ENCODE peak calls at places on chromosome 20, in nine cellular contexts. One of them, this sample, is unnamed.

GRCh38 chr20:44805991-44806729 is 4.2 kb downstream of the RIMS4 start:
- DNase-seq in fibroblast of lung: peak; percentile 93
- DNase-seq in GM06990: no peak
- DNase-seq in H7: peak; percentile 91
- DNase-seq in ovary: peak; percentile 69
- DNase-seq in aorta: peak; percentile 84
- DNase-seq in heart left ventricle: peak; percentile 26
- DNase-seq in right cardiac atrium: peak; percentile 82
- DNase-seq in spleen: no peak
- DNase-seq in this sample: peak; percentile 48

GRCh38 chr20:25059866-25060465 is 2.0 kb upstream of the ACSS1 start:
- DNase-seq in fibroblast of lung: no peak
- DNase-seq in GM06990: no peak
- DNase-seq in H7: no peak
- DNase-seq in ovary: no peak
- DNase-seq in aorta: no peak
- DNase-seq in heart left ventricle: peak; percentile 22
- DNase-seq in right cardiac atrium: no peak
- DNase-seq in spleen: peak; percentile 75
- DNase-seq in this sample: no peak

GRCh38 chr20:6746901-6747609 is 20.4 kb upstream of the BMP2 start:
- DNase-seq in fibroblast of lung: no peak
- DNase-seq in GM06990: no peak
- DNase-seq in H7: no peak
- DNase-seq in ovary: no peak
- DNase-seq in aorta: no peak
- DNase-seq in heart left ventricle: no peak
- DNase-seq in right cardiac atrium: no peak
- DNase-seq in spleen: no peak
- DNase-seq in this sample: no peak

GRCh38 chr20:22584630-22584921 is 204 bp upstream of the FOXA2 start:
- DNase-seq in fibroblast of lung: no peak
- DNase-seq in GM06990: no peak
- DNase-seq in H7: peak; percentile 91
- DNase-seq in ovary: no peak
- DNase-seq in aorta: no peak
- DNase-seq in heart left ventricle: no peak
- DNase-seq in right cardiac atrium: no peak
- DNase-seq in spleen: no peak
- DNase-seq in this sample: peak; percentile 94

GRCh38 chr20:34843421-34843820 is 18.0 kb upstream of the NCOA6 start:
- DNase-seq in fibroblast of lung: no peak
- DNase-seq in GM06990: no peak
- DNase-seq in H7: no peak
- DNase-seq in ovary: no peak
- DNase-seq in aorta: no peak
- DNase-seq in heart left ventricle: no peak
- DNase-seq in right cardiac atrium: no peak
- DNase-seq in spleen: no peak
- DNase-seq in this sample: no peak

GRCh38 chr20:11429889-11430580 is 487.7 kb upstream of the BTBD3 start:
- DNase-seq in fibroblast of lung: no peak
- DNase-seq in GM06990: no peak
- DNase-seq in H7: no peak
- DNase-seq in ovary: no peak
- DNase-seq in aorta: no peak
- DNase-seq in heart left ventricle: no peak
- DNase-seq in right cardiac atrium: no peak
- DNase-seq in spleen: no peak
- DNase-seq in this sample: no peak

GRCh38 chr20:10660661-10661060 is 13.1 kb downstream of the JAG1 start:
- DNase-seq in fibroblast of lung: no peak
- DNase-seq in GM06990: no peak
- DNase-seq in H7: no peak
- DNase-seq in ovary: no peak
- DNase-seq in aorta: no peak
- DNase-seq in heart left ventricle: no peak
- DNase-seq in right cardiac atrium: no peak
- DNase-seq in spleen: no peak
- DNase-seq in this sample: no peak

GRCh38 chr20:24784607-24785006 is 164.5 kb upstream of the CST7 start:
- DNase-seq in fibroblast of lung: no peak
- DNase-seq in GM06990: no peak
- DNase-seq in H7: no peak
- DNase-seq in ovary: no peak
- DNase-seq in aorta: no peak
- DNase-seq in heart left ventricle: no peak
- DNase-seq in right cardiac atrium: no peak
- DNase-seq in spleen: peak; percentile 28
- DNase-seq in this sample: no peak

GRCh38 chr20:41989935-41990635 is 371.9 kb upstream of the CHD6 start:
- DNase-seq in fibroblast of lung: no peak
- DNase-seq in GM06990: no peak
- DNase-seq in H7: no peak
- DNase-seq in ovary: no peak
- DNase-seq in aorta: no peak
- DNase-seq in heart left ventricle: no peak
- DNase-seq in right cardiac atrium: no peak
- DNase-seq in spleen: no peak
- DNase-seq in this sample: no peak

GRCh38 chr20:25005220-25005619 is 12.7 kb upstream of the APMAP start:
- DNase-seq in fibroblast of lung: peak; percentile 19
- DNase-seq in GM06990: no peak
- DNase-seq in H7: no peak
- DNase-seq in ovary: peak; percentile 72
- DNase-seq in aorta: peak; percentile 9
- DNase-seq in heart left ventricle: peak; percentile 63
- DNase-seq in right cardiac atrium: no peak
- DNase-seq in spleen: no peak
- DNase-seq in this sample: no peak

GRCh38 chr20:36342721-36343120 is 36.6 kb downstream of the DLGAP4 start:
- DNase-seq in fibroblast of lung: no peak
- DNase-seq in GM06990: no peak
- DNase-seq in H7: no peak
- DNase-seq in ovary: no peak
- DNase-seq in aorta: no peak
- DNase-seq in heart left ventricle: no peak
- DNase-seq in right cardiac atrium: no peak
- DNase-seq in spleen: peak; percentile 25
- DNase-seq in this sample: no peak

GRCh38 chr20:40668449-40669228 is 20.4 kb downstream of the MAFB start:
- DNase-seq in fibroblast of lung: no peak
- DNase-seq in GM06990: no peak
- DNase-seq in H7: no peak
- DNase-seq in ovary: no peak
- DNase-seq in aorta: no peak
- DNase-seq in heart left ventricle: no peak
- DNase-seq in right cardiac atrium: no peak
- DNase-seq in spleen: no peak
- DNase-seq in this sample: peak; percentile 72

GRCh38 chr20:59588236-59588855 is 16.0 kb upstream of the PHACTR3 start:
- DNase-seq in fibroblast of lung: no peak
- DNase-seq in GM06990: no peak
- DNase-seq in H7: no peak
- DNase-seq in ovary: no peak
- DNase-seq in aorta: no peak
- DNase-seq in heart left ventricle: peak; percentile 6
- DNase-seq in right cardiac atrium: no peak
- DNase-seq in spleen: peak; percentile 63
- DNase-seq in this sample: no peak

GRCh38 chr20:13422637-13423036 is 201.6 kb downstream of the ISM1 start:
- DNase-seq in fibroblast of lung: no peak
- DNase-seq in GM06990: no peak
- DNase-seq in H7: no peak
- DNase-seq in ovary: no peak
- DNase-seq in aorta: no peak
- DNase-seq in heart left ventricle: no peak
- DNase-seq in right cardiac atrium: no peak
- DNase-seq in spleen: no peak
- DNase-seq in this sample: no peak

GRCh38 chr20:5981139-5981538 is 30.7 kb downstream of the MCM8 start:
- DNase-seq in fibroblast of lung: no peak
- DNase-seq in GM06990: no peak
- DNase-seq in H7: no peak
- DNase-seq in ovary: no peak
- DNase-seq in aorta: no peak
- DNase-seq in heart left ventricle: no peak
- DNase-seq in right cardiac atrium: no peak
- DNase-seq in spleen: no peak
- DNase-seq in this sample: no peak

GRCh38 chr20:50992733-50993457 is 30.0 kb downstream of the KCNG1 start:
- DNase-seq in fibroblast of lung: peak; percentile 76
- DNase-seq in GM06990: no peak
- DNase-seq in H7: peak; percentile 95
- DNase-seq in ovary: no peak
- DNase-seq in aorta: no peak
- DNase-seq in heart left ventricle: no peak
- DNase-seq in right cardiac atrium: no peak
- DNase-seq in spleen: no peak
- DNase-seq in this sample: peak; percentile 91

GRCh38 chr20:32050851-32051556 is 1.0 kb upstream of the HCK start:
- DNase-seq in fibroblast of lung: no peak
- DNase-seq in GM06990: peak; percentile 49
- DNase-seq in H7: peak; percentile 85
- DNase-seq in ovary: no peak
- DNase-seq in aorta: peak; percentile 80
- DNase-seq in heart left ventricle: peak; percentile 73
- DNase-seq in right cardiac atrium: peak; percentile 56
- DNase-seq in spleen: peak; percentile 93
- DNase-seq in this sample: peak; percentile 43
- H3K4me3 ChIP-seq in fibroblast of lung: no peak overlapping the region
- H3K4me3 ChIP-seq in GM06990: no peak overlapping the region
- H3K4me3 ChIP-seq in H7: peak overlapping the region; percentile 61
- H3K4me3 ChIP-seq in ovary: no peak overlapping the region
- H3K4me3 ChIP-seq in aorta: no peak overlapping the region
- H3K4me3 ChIP-seq in heart left ventricle: no peak overlapping the region
- H3K4me3 ChIP-seq in right cardiac atrium: no peak overlapping the region
- H3K4me3 ChIP-seq in spleen: peak overlapping the region; percentile 46
- H3K4me3 ChIP-seq in this sample: no peak overlapping the region

DNA sequence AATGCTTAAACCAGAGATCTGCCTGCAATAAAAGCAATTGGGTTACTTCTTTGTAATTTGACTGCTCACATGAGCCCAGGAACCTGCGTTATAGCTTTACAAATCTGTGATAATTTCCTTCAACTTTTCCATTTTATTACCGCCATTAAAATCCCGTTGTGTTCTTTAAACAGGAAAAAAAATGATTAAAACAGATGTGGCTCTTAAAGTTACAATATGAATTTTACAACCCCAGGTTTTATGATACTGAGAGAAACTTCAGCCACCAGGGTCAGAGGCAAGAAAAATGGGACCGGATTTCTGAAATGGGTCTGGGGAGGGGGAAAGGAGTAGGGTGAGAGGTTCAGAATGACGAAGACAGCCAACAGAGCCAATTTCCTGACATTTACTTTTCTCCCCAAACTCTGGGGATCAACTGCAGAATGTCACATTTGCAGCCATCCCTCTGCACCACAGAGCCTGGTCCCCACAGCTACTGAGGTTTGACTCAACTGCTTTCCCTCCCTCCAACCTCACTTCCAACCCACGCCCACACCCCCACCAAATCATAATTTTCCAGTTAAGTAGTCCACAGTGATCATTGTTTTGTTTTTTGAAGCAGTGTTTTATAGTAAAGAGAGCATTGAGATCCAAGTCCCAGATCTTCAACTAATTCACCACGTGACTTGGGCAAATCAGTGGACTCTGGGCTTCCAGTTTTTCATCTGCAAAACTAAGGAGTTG is 77.6 kb upstream of the EYA2 start:
- DNase-seq in fibroblast of lung: no peak
- DNase-seq in GM06990: no peak
- DNase-seq in H7: no peak
- DNase-seq in ovary: no peak
- DNase-seq in aorta: no peak
- DNase-seq in heart left ventricle: no peak
- DNase-seq in right cardiac atrium: no peak
- DNase-seq in spleen: no peak
- DNase-seq in this sample: no peak
- H3K27me3 ChIP-seq in fibroblast of lung: peaks cover 5% of the 10 kb centered on the region
- H3K27me3 ChIP-seq in GM06990: no peaks in the 10 kb centered on the region
- H3K27me3 ChIP-seq in H7: no peaks in the 10 kb centered on the region
- H3K27me3 ChIP-seq in ovary: no peaks in the 10 kb centered on the region
- H3K27me3 ChIP-seq in aorta: no peaks in the 10 kb centered on the region
- H3K27me3 ChIP-seq in heart left ventricle: peaks cover 9% of the 10 kb centered on the region
- H3K27me3 ChIP-seq in right cardiac atrium: no peaks in the 10 kb centered on the region
- H3K27me3 ChIP-seq in spleen: peaks cover 77% of the 10 kb centered on the region
- H3K27me3 ChIP-seq in this sample: peaks cover 1% of the 10 kb centered on the region

GRCh38 chr20:37358366-37359150 is 12.6 kb downstream of the SRC start:
- DNase-seq in fibroblast of lung: no peak
- DNase-seq in GM06990: no peak
- DNase-seq in H7: peak; percentile 50
- DNase-seq in ovary: peak; percentile 28
- DNase-seq in aorta: peak; percentile 83
- DNase-seq in heart left ventricle: no peak
- DNase-seq in right cardiac atrium: peak; percentile 53
- DNase-seq in spleen: peak; percentile 70
- DNase-seq in this sample: peak; percentile 46
- H3K4me3 ChIP-seq in fibroblast of lung: no peak overlapping the region
- H3K4me3 ChIP-seq in GM06990: no peak overlapping the region
- H3K4me3 ChIP-seq in H7: no peak overlapping the region
- H3K4me3 ChIP-seq in ovary: no peak overlapping the region
- H3K4me3 ChIP-seq in aorta: no peak overlapping the region
- H3K4me3 ChIP-seq in heart left ventricle: no peak overlapping the region
- H3K4me3 ChIP-seq in right cardiac atrium: no peak overlapping the region
- H3K4me3 ChIP-seq in spleen: no peak overlapping the region
- H3K4me3 ChIP-seq in this sample: no peak overlapping the region

GRCh38 chr20:2691127-2691526 is 1.5 kb upstream of the EBF4 start:
- DNase-seq in fibroblast of lung: no peak
- DNase-seq in GM06990: no peak
- DNase-seq in H7: no peak
- DNase-seq in ovary: no peak
- DNase-seq in aorta: peak; percentile 23
- DNase-seq in heart left ventricle: no peak
- DNase-seq in right cardiac atrium: no peak
- DNase-seq in spleen: no peak
- DNase-seq in this sample: no peak

GRCh38 chr20:2690718-2691117 is 1.9 kb upstream of the EBF4 start:
- DNase-seq in fibroblast of lung: no peak
- DNase-seq in GM06990: no peak
- DNase-seq in H7: no peak
- DNase-seq in ovary: peak; percentile 37
- DNase-seq in aorta: peak; percentile 72
- DNase-seq in heart left ventricle: no peak
- DNase-seq in right cardiac atrium: no peak
- DNase-seq in spleen: no peak
- DNase-seq in this sample: no peak

GRCh38 chr20:2691663-2692035 is 931 bp upstream of the EBF4 start:
- DNase-seq in fibroblast of lung: no peak
- DNase-seq in GM06990: no peak
- DNase-seq in H7: peak; percentile 35
- DNase-seq in ovary: peak; percentile 35
- DNase-seq in aorta: peak; percentile 62
- DNase-seq in heart left ventricle: no peak
- DNase-seq in right cardiac atrium: no peak
- DNase-seq in spleen: no peak
- DNase-seq in this sample: no peak

GRCh38 chr20:2692036-2692885 is at the start of gene EBF4:
- DNase-seq in fibroblast of lung: peak; percentile 21
- DNase-seq in GM06990: peak; percentile 24
- DNase-seq in H7: peak; percentile 99
- DNase-seq in ovary: peak; percentile 87
- DNase-seq in aorta: peak; percentile 88
- DNase-seq in heart left ventricle: peak; percentile 54
- DNase-seq in right cardiac atrium: peak; percentile 61
- DNase-seq in spleen: peak; percentile 70
- DNase-seq in this sample: peak; percentile 63

GRCh38 chr20:2690213-2690612 is 2.4 kb upstream of the EBF4 start:
- DNase-seq in fibroblast of lung: no peak
- DNase-seq in GM06990: no peak
- DNase-seq in H7: no peak
- DNase-seq in ovary: no peak
- DNase-seq in aorta: peak; percentile 32
- DNase-seq in heart left ventricle: no peak
- DNase-seq in right cardiac atrium: no peak
- DNase-seq in spleen: no peak
- DNase-seq in this sample: no peak
- H3K27me3 ChIP-seq in fibroblast of lung: peaks cover 40% of the 10 kb centered on the region
- H3K27me3 ChIP-seq in GM06990: peaks cover 4% of the 10 kb centered on the region
- H3K27me3 ChIP-seq in H7: peaks cover 71% of the 10 kb centered on the region
- H3K27me3 ChIP-seq in ovary: no peaks in the 10 kb centered on the region
- H3K27me3 ChIP-seq in aorta: no peaks in the 10 kb centered on the region
- H3K27me3 ChIP-seq in heart left ventricle: peaks cover 5% of the 10 kb centered on the region
- H3K27me3 ChIP-seq in right cardiac atrium: no peaks in the 10 kb centered on the region
- H3K27me3 ChIP-seq in spleen: peaks cover 80% of the 10 kb centered on the region
- H3K27me3 ChIP-seq in this sample: peaks cover 1% of the 10 kb centered on the region

This sample was measured in Caco-2.